ENCODE peak calls at places on chromosomes 11 and 22, in five cellular contexts. L is body of pancreas, Z is Peyer's patch, S is spleen, Y is K562. F is an unnamed sample.

GRCh38 chr11:102666331-102666957 is 39.1 kb downstream of the MMP27 start:
- DNase-seq in L (peak), Z (no peak), S (no peak), Y (peak), F (no peak)

GRCh38 chr11:112280268-112281126 is 19.8 kb upstream of the PLET1 start:
- DNase-seq in L (peak), Z (peak), S (peak), Y (peak), F (no peak)

GRCh38 chr11:107592256-107592655 is 1.3 kb downstream of the ELMOD1 start:
- DNase-seq in L (no peak), Z (no peak), S (no peak), Y (no peak), F (no peak)

GRCh38 chr11:119461250-119461963 is 38.4 kb upstream of the THY1 start:
- DNase-seq in L (no peak), Z (no peak), S (no peak), Y (no peak), F (no peak)

GRCh38 chr11:113551645-113552044 is 76.4 kb upstream of the DRD2 start:
- DNase-seq in L (no peak), Z (no peak), S (no peak), Y (no peak), F (no peak)

GRCh38 chr11:2767751-2768150 is 68.0 kb upstream of the KCNQ1OT1 start:
- DNase-seq in L (no peak), Z (no peak), S (peak), Y (no peak), F (no peak)

GRCh38 chr11:134858783-134859480 is 446.9 kb upstream of the B3GAT1 start:
- DNase-seq in L (no peak), Z (no peak), S (no peak), Y (no peak), F (no peak)

GRCh38 chr11:36976740-36977139 is 378.7 kb upstream of the RAG2 start:
- DNase-seq in L (no peak), Z (no peak), S (no peak), Y (no peak), F (no peak)

GRCh38 chr11:82733444-82734119 is at the start of gene FAM181B:
- DNase-seq in L (peak), Z (peak), S (peak), Y (peak), F (no peak)

GRCh38 chr11:12239396-12240298 is 129.3 kb downstream of the MICAL2 start:
- DNase-seq in L (peak), Z (no peak), S (no peak), Y (no peak), F (no peak)

GRCh38 chr22:32465661-32466060 is 1.4 kb upstream of the BPIFC start:
- DNase-seq in L (no peak), Z (no peak), S (no peak), Y (no peak), F (no peak)

GRCh38 chr11:72436667-72437066 is 2.3 kb upstream of the CLPB start:
- DNase-seq in L (no peak), Z (no peak), S (no peak), Y (no peak), F (no peak)

GRCh38 chr11:75790986-75791385 is 22.4 kb downstream of the DGAT2 start:
- DNase-seq in L (no peak), Z (no peak), S (peak), Y (no peak), F (no peak)

GRCh38 chr11:86629070-86629706 is 43.2 kb downstream of the ME3 start:
- DNase-seq in L (peak), Z (no peak), S (no peak), Y (no peak), F (no peak)

GRCh38 chr22:46661221-46661851 is 41.1 kb downstream of the GRAMD4 start:
- DNase-seq in L (no peak), Z (no peak), S (no peak), Y (no peak), F (no peak)

GRCh38 chr11:106840993-106841392 is 177.3 kb downstream of the GUCY1A2 start:
- DNase-seq in L (no peak), Z (no peak), S (no peak), Y (no peak), F (no peak)

GRCh38 chr22:46462726-46463371 is 74.6 kb downstream of the CELSR1 start:
- DNase-seq in L (no peak), Z (no peak), S (no peak), Y (no peak), F (no peak)

GRCh38 chr22:48188211-48188845 is 1425.9 kb downstream of the TBC1D22A start:
- DNase-seq in L (no peak), Z (no peak), S (no peak), Y (peak), F (no peak)

GRCh38 chr11:60777572-60777971 is 7.6 kb upstream of the MS4A10 start:
- DNase-seq in L (no peak), Z (peak), S (peak), Y (no peak), F (no peak)

GRCh38 chr11:60774726-60775125 is 10.4 kb upstream of the MS4A10 start:
- DNase-seq in L (no peak), Z (peak), S (peak), Y (no peak), F (no peak)

GRCh38 chr11:60775420-60775961 is 9.6 kb upstream of the MS4A10 start:
- DNase-seq in L (peak), Z (peak), S (peak), Y (peak), F (no peak)

GRCh38 chr11:60777106-60777505 is 8.0 kb upstream of the MS4A10 start:
- DNase-seq in L (no peak), Z (peak), S (no peak), Y (no peak), F (no peak)

GRCh38 chr11:60776167-60776566 is 9.0 kb upstream of the MS4A10 start:
- DNase-seq in L (no peak), Z (peak), S (peak), Y (no peak), F (no peak)
- TF ChIP-seq POLR2A in L (no peak), Z (no peak), S (no peak), Y (no peak), F (no peak)

GRCh38 chr22:50308597-50308935 is 1.1 kb upstream of the PLXNB2 start:
- DNase-seq in L (peak), Z (no peak), S (peak), Y (peak), F (no peak)

GRCh38 chr22:50308986-50309600 is 1.6 kb upstream of the PLXNB2 start:
- DNase-seq in L (no peak), Z (no peak), S (no peak), Y (no peak), F (no peak)

GRCh38 chr22:50309601-50309991 is 2.1 kb upstream of the PLXNB2 start:
- DNase-seq in L (no peak), Z (no peak), S (no peak), Y (no peak), F (no peak)

GRCh38 chr22:50306753-50307749 is at the start of gene PLXNB2:
- DNase-seq in L (peak), Z (peak), S (no peak), Y (peak), F (no peak)

DNA sequence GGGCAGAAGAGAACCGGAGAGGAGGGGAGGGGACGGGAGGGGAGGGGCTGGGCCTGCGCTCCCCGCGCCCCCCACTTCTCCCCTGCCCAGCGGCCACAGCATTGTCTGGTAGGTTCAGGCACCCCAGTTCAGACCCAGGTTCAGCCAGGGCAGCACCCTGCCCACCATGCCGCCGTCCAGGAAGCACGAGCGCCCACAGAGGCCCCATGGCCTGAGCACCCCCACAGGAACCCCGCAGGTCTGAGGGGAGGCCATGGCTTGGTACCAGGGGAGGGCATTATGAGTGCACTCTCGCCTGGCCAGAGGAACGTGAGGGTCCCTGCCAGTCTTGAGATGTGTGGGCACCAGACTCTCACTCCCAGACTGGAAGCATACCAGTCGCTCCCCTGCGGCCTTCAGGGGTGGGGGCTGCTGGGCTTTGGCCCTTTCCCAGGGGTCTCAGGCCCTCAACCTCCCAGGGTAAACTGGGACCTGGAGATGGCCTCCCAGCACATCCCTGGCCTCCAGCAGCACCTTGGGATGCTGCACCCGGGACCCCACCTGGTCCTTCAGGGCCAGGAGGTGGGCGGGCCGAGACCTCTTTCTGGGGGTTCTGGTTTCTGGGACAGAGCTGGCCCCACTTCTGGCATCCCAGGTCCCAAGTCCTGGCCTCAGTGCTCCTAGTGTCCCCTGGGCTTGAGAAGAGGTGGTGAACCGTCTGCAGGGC is 598 bp upstream of the PLXNB2 start:
- DNase-seq in L (no peak), Z (no peak), S (no peak), Y (no peak), F (no peak)
- TF ChIP-seq POLR2A in L (no peak), Z (no peak), S (no peak), Y (no peak), F (no peak)

DNA sequence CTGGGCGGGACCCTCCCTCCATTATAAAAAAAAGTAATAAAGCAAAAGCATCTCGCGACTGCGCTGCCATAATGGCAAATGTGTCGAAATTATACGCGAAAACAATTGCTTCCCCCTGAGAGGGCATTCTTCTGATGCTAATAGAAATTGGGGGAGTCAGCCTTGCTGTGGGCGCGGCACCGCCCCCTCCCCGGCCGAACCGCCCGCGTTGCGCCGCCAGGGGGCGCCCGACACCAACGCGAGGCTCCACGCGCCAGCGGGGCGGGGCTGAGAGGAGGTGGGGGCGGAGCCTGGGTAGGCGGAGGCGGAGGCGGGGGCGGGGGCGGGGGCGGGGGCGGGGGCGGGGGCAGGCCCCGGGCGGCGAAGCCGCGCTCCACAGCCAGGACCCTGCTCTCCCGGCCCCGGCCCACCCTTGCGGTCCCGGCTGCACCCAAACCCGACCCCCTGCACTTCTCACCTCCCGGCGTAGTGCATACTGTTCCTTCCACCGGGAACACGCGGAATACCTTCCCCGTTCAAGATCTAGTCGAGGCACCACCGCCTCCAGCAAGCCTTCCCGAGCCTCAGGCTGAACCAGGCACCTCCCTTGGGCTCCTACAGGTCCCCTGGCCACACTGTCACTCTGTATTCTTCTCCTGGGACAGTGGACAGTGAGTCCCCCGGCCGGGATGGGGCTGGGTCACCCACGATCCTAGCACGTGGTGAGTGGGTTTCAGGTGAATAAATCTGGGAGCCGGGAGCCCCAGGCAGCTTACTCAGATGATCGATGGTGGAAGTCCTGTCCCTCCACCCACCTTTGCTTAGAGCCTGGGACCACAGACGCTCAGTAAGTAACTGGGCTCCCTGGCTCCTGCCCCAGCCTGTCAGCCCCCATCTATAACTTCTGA is 15.5 kb upstream of the UPK3A start:
- DNase-seq in L (peak), Z (peak), S (peak), Y (peak), F (no peak)
- TF ChIP-seq POLR2A in L (no peak), Z (peak), S (no peak), Y (no peak), F (no peak)

GRCh38 chr22:41620646-41621098 is at the start of gene DESI1:
- DNase-seq in L (no peak), Z (no peak), S (peak), Y (no peak), F (no peak)
- TF ChIP-seq POLR2A in L (peak), Z (peak), S (peak), Y (peak), F (peak)

DNA sequence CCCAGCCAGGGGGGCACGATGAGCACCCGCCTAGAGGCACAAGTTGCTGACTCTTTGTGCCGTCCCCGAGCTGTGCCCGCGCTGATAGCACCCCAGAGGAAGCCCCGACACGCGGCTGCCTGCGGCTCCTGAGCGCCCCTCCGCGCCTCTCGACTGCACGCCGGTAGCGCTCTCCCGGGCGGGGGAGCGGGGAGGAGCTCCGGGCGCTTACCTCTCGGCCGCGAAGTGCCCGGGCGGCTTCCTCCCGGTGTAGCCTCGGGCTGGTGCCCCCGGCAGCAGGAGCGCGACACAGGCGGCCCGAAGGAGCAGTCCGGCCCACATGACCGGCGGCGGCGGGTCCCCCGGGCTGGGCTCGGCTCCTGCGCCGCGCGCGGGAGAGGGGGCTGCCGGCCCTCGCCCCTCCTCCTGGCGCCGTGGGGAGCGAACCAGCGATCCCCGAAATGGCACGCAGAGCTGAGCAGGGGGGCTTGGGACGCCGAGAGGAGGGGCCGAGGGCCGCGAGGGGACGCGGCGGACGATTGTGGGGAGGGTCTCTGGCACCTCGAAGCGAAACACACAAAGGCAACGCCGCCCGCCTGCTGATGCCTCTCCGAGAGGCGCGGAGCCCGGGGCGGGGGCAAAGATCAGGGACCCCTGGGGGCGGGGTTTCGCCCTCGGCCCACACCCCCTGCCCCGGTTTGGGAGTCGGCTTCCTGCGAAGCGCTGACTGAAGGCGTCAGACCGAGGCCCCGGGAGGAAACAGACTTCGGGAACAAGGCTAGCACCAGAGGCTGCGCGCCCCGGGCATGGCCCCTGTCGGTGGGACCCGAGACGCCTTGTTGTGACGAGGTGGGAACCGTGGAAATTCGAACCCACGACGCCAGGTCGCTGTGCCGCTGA is at the start of gene VWCE:
- DNase-seq in L (peak), Z (peak), S (peak), Y (no peak), F (no peak)
- TF ChIP-seq POLR2A in L (peak), Z (no peak), S (no peak), Y (no peak), F (no peak)

DNA sequence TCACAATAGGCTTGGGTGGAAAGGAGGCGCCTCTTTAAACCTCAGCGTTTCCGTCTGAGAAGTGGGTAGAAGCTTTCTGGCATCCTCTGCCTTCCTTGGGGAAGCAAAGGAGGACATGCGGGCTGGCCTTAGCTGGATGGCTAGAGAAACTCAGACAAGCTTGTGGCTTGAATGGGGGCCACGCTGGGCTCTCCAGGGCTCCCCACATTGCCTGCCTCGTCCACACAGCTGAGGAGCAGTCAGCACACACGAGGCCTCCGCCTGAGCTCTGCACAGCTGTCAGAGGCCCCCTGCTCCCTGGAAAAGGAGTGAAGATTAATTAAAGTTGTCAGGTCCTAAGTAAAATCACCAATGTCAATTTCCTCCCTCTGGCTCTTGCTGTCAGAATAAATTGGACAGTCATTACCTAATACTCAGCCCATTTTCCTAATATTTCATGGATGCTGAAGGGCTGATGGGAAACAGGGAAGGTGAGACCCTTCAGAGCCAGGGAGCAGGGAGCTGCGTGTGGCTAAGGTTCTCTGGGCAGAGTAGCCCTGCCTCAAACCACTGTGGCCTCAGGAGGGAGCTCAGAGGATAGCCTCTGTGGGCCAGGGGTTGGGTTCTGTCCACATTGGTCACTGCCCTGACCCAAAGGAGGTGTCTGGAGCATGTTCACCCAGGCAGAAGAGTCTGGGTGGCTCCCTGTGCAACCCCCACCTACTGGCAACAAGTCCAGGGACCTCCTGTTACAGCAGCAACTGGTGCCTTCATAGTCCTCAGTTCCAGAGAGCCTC is 118.3 kb upstream of the CD82 start:
- DNase-seq in L (no peak), Z (no peak), S (no peak), Y (no peak), F (no peak)
- TF ChIP-seq POLR2A in L (no peak), Z (no peak), S (no peak), Y (no peak), F (no peak)

DNA sequence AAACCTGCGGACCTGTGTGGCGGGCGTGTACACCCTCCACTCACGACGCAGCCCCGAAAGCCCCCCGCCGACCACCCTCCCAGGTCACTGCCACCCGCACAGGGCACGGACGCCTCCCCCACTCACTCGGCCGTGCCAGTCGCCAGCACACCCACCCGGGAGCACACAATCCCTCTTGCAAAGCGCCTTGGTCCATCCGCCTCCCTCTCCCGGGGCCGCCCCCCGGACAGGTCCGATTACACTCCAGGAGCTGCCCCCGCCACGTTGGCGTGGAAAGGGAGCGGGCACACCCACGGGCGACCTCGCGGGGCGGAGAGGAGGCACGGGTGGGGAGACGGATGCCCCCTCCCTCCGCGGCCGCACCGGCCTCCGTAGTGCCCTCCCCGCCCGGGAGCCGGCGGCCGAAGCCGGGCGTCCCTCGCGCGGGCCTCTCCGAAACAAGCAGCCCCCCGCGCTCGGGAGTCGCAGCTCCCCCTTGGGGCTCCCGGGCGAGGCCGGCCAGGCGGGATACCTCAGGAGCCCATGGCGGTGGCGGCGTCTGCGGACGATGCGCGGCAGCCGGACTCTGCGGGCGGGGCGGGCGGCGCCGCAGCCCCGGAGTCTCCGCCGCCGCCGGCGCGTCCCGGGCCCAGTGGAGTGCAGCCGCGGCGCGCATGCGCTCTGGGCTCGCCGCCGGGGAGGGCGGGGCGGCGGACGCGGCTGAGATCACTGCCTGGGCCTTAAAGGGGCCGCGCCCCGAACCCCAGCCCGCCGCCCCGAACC is at the start of gene TMEM184B:
- DNase-seq in L (peak), Z (peak), S (peak), Y (peak), F (no peak)
- TF ChIP-seq POLR2A in L (peak), Z (peak), S (no peak), Y (no peak), F (peak)

GRCh38 chr11:116651757-116652237 is 121.0 kb downstream of the BUD13 start:
- DNase-seq in L (no peak), Z (no peak), S (no peak), Y (no peak), F (no peak)
- TF ChIP-seq POLR2A in L (no peak), Z (no peak), S (no peak), Y (no peak), F (no peak)

F was measured in esophagus squamous epithelium.